ENCODE peak calls at places on chromosomes 3 and 15, in six cellular contexts. J is heart right ventricle; U is cardiac muscle cell; Z is adrenal gland; T is CD8-positive, alpha-beta T cell; B is CD8-positive, alpha-beta memory T cell. C is an unnamed sample.

GRCh38 chr3:152328841-152329240 is 60.1 kb downstream of the MBNL1 start:
- DNase-seq in J (no peak), U (no peak), Z (no peak), T (no peak), B (no peak), C (no peak)

GRCh38 chr3:82940124-82940523 is 1178.7 kb upstream of the GBE1 start:
- DNase-seq in J (no peak), U (no peak), Z (no peak), T (no peak), B (no peak), C (no peak)

GRCh38 chr3:146067048-146067447 is 93.9 kb downstream of the PLOD2 start:
- DNase-seq in J (no peak), U (no peak), Z (no peak), T (no peak), B (no peak), C (no peak)

GRCh38 chr3:138646527-138646926 is 38.0 kb downstream of the FAIM start:
- DNase-seq in J (no peak), U (no peak), Z (no peak), T (no peak), B (no peak), C (no peak)

GRCh38 chr15:66707310-66708160 is 5.5 kb downstream of the SMAD6 start:
- DNase-seq in J (no peak), U (peak; percentile 90), Z (no peak), T (no peak), B (no peak), C (no peak)

GRCh38 chr3:35064761-35065160 is 574.6 kb upstream of the ARPP21 start:
- DNase-seq in J (no peak), U (no peak), Z (no peak), T (no peak), B (no peak), C (no peak)

GRCh38 chr3:143700431-143700975 is 147.8 kb downstream of the SLC9A9 start:
- DNase-seq in J (no peak), U (no peak), Z (no peak), T (no peak), B (no peak), C (no peak)

GRCh38 chr3:188243124-188243795 is 89.3 kb downstream of the LPP start:
- DNase-seq in J (no peak), U (no peak), Z (no peak), T (no peak), B (no peak), C (no peak)

GRCh38 chr15:53203454-53203853 is 413.3 kb upstream of the ONECUT1 start:
- DNase-seq in J (no peak), U (peak; percentile 60), Z (no peak), T (no peak), B (no peak), C (no peak)

GRCh38 chr3:31142543-31142942 is 248.1 kb upstream of the GADL1 start:
- DNase-seq in J (no peak), U (no peak), Z (no peak), T (no peak), B (no peak), C (no peak)

GRCh38 chr15:74220475-74221248 is 15.5 kb upstream of the CCDC33 start:
- DNase-seq in J (no peak), U (peak; percentile 68), Z (no peak), T (no peak), B (no peak), C (no peak)

GRCh38 chr15:85716261-85716660 is 78.5 kb downstream of the KLHL25 start:
- DNase-seq in J (no peak), U (peak; percentile 58), Z (no peak), T (no peak), B (no peak), C (no peak)

GRCh38 chr3:118980832-118981231 is 53.8 kb downstream of the IGSF11 start:
- DNase-seq in J (no peak), U (no peak), Z (no peak), T (no peak), B (no peak), C (no peak)

GRCh38 chr15:65869954-65870871 is 922 bp downstream of the RAB11A start:
- DNase-seq in J (peak; percentile 71), U (peak; percentile 44), Z (peak; percentile 77), T (peak; percentile 37), B (no peak), C (no peak)

DNA sequence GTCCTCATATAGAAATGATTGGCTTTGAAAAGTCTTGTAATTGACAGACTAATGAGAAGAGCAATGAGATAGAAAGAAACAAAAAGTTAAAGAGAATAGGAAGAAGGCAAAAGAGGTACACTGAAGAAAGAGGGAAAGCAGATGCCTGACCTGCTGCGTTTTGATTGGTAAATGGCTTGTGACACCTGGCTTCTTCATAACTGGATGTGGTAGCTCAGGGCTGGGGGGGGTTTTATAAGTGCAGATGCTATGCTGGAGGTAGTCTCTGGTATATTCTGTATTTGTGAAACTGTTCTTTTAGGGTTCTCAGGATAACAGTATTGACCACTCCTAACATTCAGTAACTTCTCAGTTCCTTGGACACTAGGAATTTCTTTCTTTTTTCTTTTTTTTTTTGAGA is 1.4 kb downstream of the STARD9 start:
- DNase-seq in J (no peak), U (no peak), Z (no peak), T (no peak), B (no peak), C (no peak)
- H3K4me3 ChIP-seq in J (peak overlapping the region; percentile 92), U (no peak overlapping the region), Z (no peak overlapping the region), T (no peak overlapping the region), B (no peak overlapping the region), C (no peak overlapping the region)

GRCh38 chr15:94934440-94934839 is 703.1 kb downstream of the MCTP2 start:
- DNase-seq in J (no peak), U (no peak), Z (no peak), T (no peak), B (no peak), C (no peak)
- H3K9me3 ChIP-seq in J (no peaks in the 10 kb centered on the region), U (no peaks in the 10 kb centered on the region), Z (no peaks in the 10 kb centered on the region), T (no peaks in the 10 kb centered on the region), B (no peaks in the 10 kb centered on the region), C (no peaks in the 10 kb centered on the region)

GRCh38 chr3:129602309-129602708 is 4.2 kb downstream of the PLXND1 start:
- DNase-seq in J (no peak), U (no peak), Z (no peak), T (no peak), B (no peak), C (no peak)
- H3K4me1 ChIP-seq in J (peaks cover 57% of the 10 kb centered on the region), U (peaks cover 15% of the 10 kb centered on the region), Z (peaks cover 59% of the 10 kb centered on the region), T (peaks cover 15% of the 10 kb centered on the region), B (peaks cover 4% of the 10 kb centered on the region), C (peaks cover 14% of the 10 kb centered on the region)

DNA sequence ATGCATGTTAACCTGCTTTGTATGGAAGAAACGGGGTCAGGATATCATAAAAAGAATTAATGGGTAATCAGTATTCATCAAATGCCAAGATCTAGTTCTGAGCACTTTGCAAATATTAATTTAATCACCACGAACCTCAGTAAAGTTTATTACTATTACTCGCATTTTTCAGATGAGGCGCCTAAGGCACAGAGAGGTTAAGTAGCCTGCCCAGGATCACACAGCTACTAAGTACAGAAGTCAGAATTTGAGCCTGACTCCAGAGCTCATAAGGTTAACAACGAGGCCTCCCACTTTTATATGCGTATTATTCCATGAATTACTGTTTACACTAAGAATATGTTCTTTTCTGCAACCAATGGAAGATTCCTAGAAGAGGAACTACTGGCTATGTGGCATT is 109.6 kb upstream of the KLF13 start:
- DNase-seq in J (no peak), U (no peak), Z (no peak), T (no peak), B (no peak), C (no peak)
- H3K4me3 ChIP-seq in J (no peak overlapping the region), U (no peak overlapping the region), Z (no peak overlapping the region), T (no peak overlapping the region), B (no peak overlapping the region), C (no peak overlapping the region)

GRCh38 chr15:25741253-25741575 is 121.9 kb downstream of the ATP10A start:
- DNase-seq in J (no peak), U (no peak), Z (no peak), T (no peak), B (no peak), C (no peak)
- H3K9me3 ChIP-seq in J (no peaks in the 10 kb centered on the region), U (no peaks in the 10 kb centered on the region), Z (no peaks in the 10 kb centered on the region), T (no peaks in the 10 kb centered on the region), B (no peaks in the 10 kb centered on the region), C (no peaks in the 10 kb centered on the region)

GRCh38 chr15:82971223-82971984 is 14.6 kb upstream of the RAMAC start:
- DNase-seq in J (no peak), U (no peak), Z (no peak), T (no peak), B (no peak), C (no peak)

GRCh38 chr15:82968066-82968465 is 15.5 kb upstream of the HOMER2 start:
- DNase-seq in J (no peak), U (no peak), Z (no peak), T (no peak), B (no peak), C (no peak)

GRCh38 chr15:82969353-82969752 is 16.7 kb upstream of the RAMAC start:
- DNase-seq in J (no peak), U (no peak), Z (no peak), T (no peak), B (no peak), C (no peak)

GRCh38 chr15:82970696-82971095 is 15.3 kb upstream of the RAMAC start:
- DNase-seq in J (no peak), U (no peak), Z (no peak), T (no peak), B (no peak), C (no peak)

DNA sequence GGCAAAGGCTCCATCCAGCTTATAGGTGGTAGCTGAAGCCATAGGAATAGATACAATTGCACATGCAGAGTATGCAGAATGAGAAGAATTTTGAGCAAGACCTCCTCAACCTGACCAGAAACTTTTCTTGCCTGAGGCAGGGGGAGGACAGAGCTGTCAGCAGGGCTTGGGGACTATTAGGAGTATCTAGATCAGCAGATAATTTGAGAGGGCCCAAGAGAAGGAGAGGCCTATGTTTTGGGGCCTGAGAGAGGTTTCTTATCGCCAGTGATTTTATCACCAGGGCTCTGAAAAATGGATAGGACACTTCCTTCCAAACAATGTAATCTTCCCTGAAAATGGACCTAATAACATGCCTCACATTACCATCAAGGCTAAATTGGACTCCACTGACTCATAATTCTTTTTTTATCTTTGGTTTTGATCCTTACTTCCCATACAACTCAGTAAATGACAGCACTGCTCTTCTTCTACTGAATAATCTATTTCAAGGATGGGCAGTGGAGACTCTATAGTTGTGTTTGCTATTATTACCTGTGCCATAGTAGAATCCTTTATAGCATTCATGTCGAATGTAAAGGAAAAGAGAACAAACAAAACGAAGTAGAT is 15.8 kb upstream of the RAMAC start:
- DNase-seq in J (no peak), U (no peak), Z (no peak), T (no peak), B (no peak), C (no peak)
- H3K4me1 ChIP-seq in J (peaks cover 14% of the 10 kb centered on the region), U (peaks cover 22% of the 10 kb centered on the region), Z (peaks cover 24% of the 10 kb centered on the region), T (no peaks in the 10 kb centered on the region), B (no peaks in the 10 kb centered on the region), C (no peaks in the 10 kb centered on the region)

DNA sequence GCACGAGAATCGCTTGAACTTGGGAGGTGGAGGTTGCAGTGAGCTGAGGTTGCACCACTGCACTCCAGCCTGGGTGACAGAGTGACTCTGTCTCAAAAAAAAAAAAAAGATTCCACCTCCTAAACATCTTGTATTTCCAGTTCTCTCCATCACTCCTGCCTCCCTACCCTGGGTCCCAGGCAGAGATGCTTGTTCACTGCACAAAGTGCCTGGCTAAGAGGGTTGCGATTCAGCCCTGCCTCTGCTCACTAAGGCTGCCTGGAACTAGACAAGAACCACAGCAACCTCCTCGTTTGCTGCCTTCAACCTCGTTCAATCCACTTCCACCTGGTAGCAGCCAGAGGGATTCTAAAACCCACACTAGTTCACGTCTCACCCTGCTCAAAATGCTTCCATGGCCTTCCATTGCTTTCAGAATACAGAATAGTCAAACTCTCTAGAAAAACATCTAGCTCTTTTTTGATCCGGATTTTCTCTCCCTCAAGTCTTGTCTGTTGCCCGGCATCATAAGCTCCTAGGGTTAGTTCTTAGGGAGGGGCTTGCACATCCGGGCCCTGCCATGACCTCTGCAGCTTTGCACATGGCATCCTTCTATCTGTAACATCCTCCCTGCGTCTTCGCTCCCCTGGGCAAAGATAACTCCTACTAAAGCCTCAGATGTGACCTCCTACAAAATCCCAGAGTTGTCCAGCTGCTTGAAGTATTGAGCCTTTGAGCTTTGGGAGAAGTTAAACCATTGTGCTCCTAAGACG is 1.0 kb upstream of the MCM2 start:
- DNase-seq in J (no peak), U (no peak), Z (no peak), T (no peak), B (no peak), C (no peak)
- H3K4me3 ChIP-seq in J (peak overlapping the region; percentile 65), U (no peak overlapping the region), Z (peak overlapping the region; percentile 50), T (peak overlapping the region; percentile 53), B (peak overlapping the region; percentile 71), C (no peak overlapping the region)